ENCODE peak calls at places on chromosomes 11 and 22, in six cellular contexts. One of them, this sample, is unnamed.

GRCh38 chr11:28673687-28674431 is 565.7 kb downstream of the METTL15 start:
- DNase-seq in brain microvascular endothelial cell: no peak
- DNase-seq in fibroblast of villous mesenchyme: peak
- DNase-seq in MM.1S: no peak
- DNase-seq in fibroblast of pulmonary artery: no peak
- DNase-seq in RWPE1: peak
- DNase-seq in this sample: no peak

GRCh38 chr22:24996420-24996952 is 44.0 kb downstream of the KIAA1671 start:
- DNase-seq in brain microvascular endothelial cell: no peak
- DNase-seq in fibroblast of villous mesenchyme: peak
- DNase-seq in MM.1S: no peak
- DNase-seq in fibroblast of pulmonary artery: peak
- DNase-seq in RWPE1: peak
- DNase-seq in this sample: no peak

GRCh38 chr22:29309332-29310064 is 3.0 kb downstream of the GAS2L1 start:
- DNase-seq in brain microvascular endothelial cell: no peak
- DNase-seq in fibroblast of villous mesenchyme: no peak
- DNase-seq in MM.1S: no peak
- DNase-seq in fibroblast of pulmonary artery: no peak
- DNase-seq in RWPE1: no peak
- DNase-seq in this sample: peak

GRCh38 chr11:110431212-110432073 is 1.7 kb downstream of the FDX1 start:
- DNase-seq in brain microvascular endothelial cell: no peak
- DNase-seq in fibroblast of villous mesenchyme: no peak
- DNase-seq in MM.1S: peak
- DNase-seq in fibroblast of pulmonary artery: peak
- DNase-seq in RWPE1: no peak
- DNase-seq in this sample: peak

GRCh38 chr22:36234919-36235318 is 4.4 kb downstream of the APOL2 start:
- DNase-seq in brain microvascular endothelial cell: no peak
- DNase-seq in fibroblast of villous mesenchyme: no peak
- DNase-seq in MM.1S: no peak
- DNase-seq in fibroblast of pulmonary artery: no peak
- DNase-seq in RWPE1: no peak
- DNase-seq in this sample: no peak

GRCh38 chr11:75428301-75428724 is 4.7 kb downstream of the KLHL35 start:
- DNase-seq in brain microvascular endothelial cell: peak
- DNase-seq in fibroblast of villous mesenchyme: peak
- DNase-seq in MM.1S: no peak
- DNase-seq in fibroblast of pulmonary artery: peak
- DNase-seq in RWPE1: peak
- DNase-seq in this sample: peak

GRCh38 chr11:126942146-126942545 is 58.4 kb downstream of the KIRREL3 start:
- DNase-seq in brain microvascular endothelial cell: no peak
- DNase-seq in fibroblast of villous mesenchyme: no peak
- DNase-seq in MM.1S: no peak
- DNase-seq in fibroblast of pulmonary artery: no peak
- DNase-seq in RWPE1: no peak
- DNase-seq in this sample: no peak

GRCh38 chr11:15627560-15627959 is 512.8 kb downstream of the INSC start:
- DNase-seq in brain microvascular endothelial cell: peak
- DNase-seq in fibroblast of villous mesenchyme: no peak
- DNase-seq in MM.1S: no peak
- DNase-seq in fibroblast of pulmonary artery: peak
- DNase-seq in RWPE1: peak
- DNase-seq in this sample: no peak

GRCh38 chr11:126430581-126431320 is 75.3 kb downstream of the ST3GAL4 start:
- DNase-seq in brain microvascular endothelial cell: no peak
- DNase-seq in fibroblast of villous mesenchyme: no peak
- DNase-seq in MM.1S: no peak
- DNase-seq in fibroblast of pulmonary artery: no peak
- DNase-seq in RWPE1: no peak
- DNase-seq in this sample: no peak

GRCh38 chr22:29780781-29781676 is 13.9 kb downstream of the UQCR10 start:
- DNase-seq in brain microvascular endothelial cell: peak
- DNase-seq in fibroblast of villous mesenchyme: peak
- DNase-seq in MM.1S: no peak
- DNase-seq in fibroblast of pulmonary artery: peak
- DNase-seq in RWPE1: peak
- DNase-seq in this sample: no peak

GRCh38 chr11:57321388-57321995 is 3.3 kb downstream of the TNKS1BP1 start:
- DNase-seq in brain microvascular endothelial cell: no peak
- DNase-seq in fibroblast of villous mesenchyme: no peak
- DNase-seq in MM.1S: no peak
- DNase-seq in fibroblast of pulmonary artery: no peak
- DNase-seq in RWPE1: no peak
- DNase-seq in this sample: no peak

GRCh38 chr11:110433393-110434333 is 3.9 kb downstream of the FDX1 start:
- DNase-seq in brain microvascular endothelial cell: no peak
- DNase-seq in fibroblast of villous mesenchyme: peak
- DNase-seq in MM.1S: peak
- DNase-seq in fibroblast of pulmonary artery: peak
- DNase-seq in RWPE1: no peak
- DNase-seq in this sample: peak

GRCh38 chr11:19546325-19546724 is 166.3 kb upstream of the NAV2 start:
- DNase-seq in brain microvascular endothelial cell: no peak
- DNase-seq in fibroblast of villous mesenchyme: no peak
- DNase-seq in MM.1S: no peak
- DNase-seq in fibroblast of pulmonary artery: peak
- DNase-seq in RWPE1: no peak
- DNase-seq in this sample: no peak

GRCh38 chr22:42326301-42326700 is 55.8 kb upstream of the TCF20 start:
- DNase-seq in brain microvascular endothelial cell: no peak
- DNase-seq in fibroblast of villous mesenchyme: no peak
- DNase-seq in MM.1S: no peak
- DNase-seq in fibroblast of pulmonary artery: no peak
- DNase-seq in RWPE1: no peak
- DNase-seq in this sample: no peak

GRCh38 chr22:30857103-30857502 is 111.5 kb downstream of the MORC2 start:
- DNase-seq in brain microvascular endothelial cell: no peak
- DNase-seq in fibroblast of villous mesenchyme: no peak
- DNase-seq in MM.1S: no peak
- DNase-seq in fibroblast of pulmonary artery: no peak
- DNase-seq in RWPE1: no peak
- DNase-seq in this sample: no peak

GRCh38 chr11:104275992-104276391 is 112.0 kb upstream of the PDGFD start:
- DNase-seq in brain microvascular endothelial cell: no peak
- DNase-seq in fibroblast of villous mesenchyme: no peak
- DNase-seq in MM.1S: no peak
- DNase-seq in fibroblast of pulmonary artery: peak
- DNase-seq in RWPE1: peak
- DNase-seq in this sample: no peak

GRCh38 chr11:43327987-43328386 is 16.2 kb downstream of the API5 start:
- DNase-seq in brain microvascular endothelial cell: peak
- DNase-seq in fibroblast of villous mesenchyme: peak
- DNase-seq in MM.1S: no peak
- DNase-seq in fibroblast of pulmonary artery: peak
- DNase-seq in RWPE1: peak
- DNase-seq in this sample: no peak

GRCh38 chr22:39706406-39707150 is 136.0 kb downstream of the CACNA1I start:
- DNase-seq in brain microvascular endothelial cell: no peak
- DNase-seq in fibroblast of villous mesenchyme: no peak
- DNase-seq in MM.1S: no peak
- DNase-seq in fibroblast of pulmonary artery: no peak
- DNase-seq in RWPE1: no peak
- DNase-seq in this sample: no peak

GRCh38 chr22:46107089-46107664 is 43.1 kb upstream of the PPARA start:
- DNase-seq in brain microvascular endothelial cell: no peak
- DNase-seq in fibroblast of villous mesenchyme: no peak
- DNase-seq in MM.1S: no peak
- DNase-seq in fibroblast of pulmonary artery: no peak
- DNase-seq in RWPE1: no peak
- DNase-seq in this sample: no peak

GRCh38 chr22:43795320-43795719 is 16.8 kb downstream of the EFCAB6 start:
- DNase-seq in brain microvascular endothelial cell: no peak
- DNase-seq in fibroblast of villous mesenchyme: no peak
- DNase-seq in MM.1S: no peak
- DNase-seq in fibroblast of pulmonary artery: no peak
- DNase-seq in RWPE1: no peak
- DNase-seq in this sample: no peak

GRCh38 chr22:43800970-43801369 is 11.1 kb downstream of the EFCAB6 start:
- DNase-seq in brain microvascular endothelial cell: no peak
- DNase-seq in fibroblast of villous mesenchyme: no peak
- DNase-seq in MM.1S: no peak
- DNase-seq in fibroblast of pulmonary artery: no peak
- DNase-seq in RWPE1: no peak
- DNase-seq in this sample: no peak

GRCh38 chr22:43792905-43793304 is 19.2 kb downstream of the EFCAB6 start:
- DNase-seq in brain microvascular endothelial cell: no peak
- DNase-seq in fibroblast of villous mesenchyme: no peak
- DNase-seq in MM.1S: no peak
- DNase-seq in fibroblast of pulmonary artery: no peak
- DNase-seq in RWPE1: no peak
- DNase-seq in this sample: no peak

GRCh38 chr22:43798492-43798891 is 13.6 kb downstream of the EFCAB6 start:
- DNase-seq in brain microvascular endothelial cell: no peak
- DNase-seq in fibroblast of villous mesenchyme: no peak
- DNase-seq in MM.1S: no peak
- DNase-seq in fibroblast of pulmonary artery: no peak
- DNase-seq in RWPE1: no peak
- DNase-seq in this sample: peak

GRCh38 chr22:43796567-43796966 is 15.5 kb downstream of the EFCAB6 start:
- DNase-seq in brain microvascular endothelial cell: peak
- DNase-seq in fibroblast of villous mesenchyme: peak
- DNase-seq in MM.1S: no peak
- DNase-seq in fibroblast of pulmonary artery: peak
- DNase-seq in RWPE1: no peak
- DNase-seq in this sample: no peak
- TF ChIP-seq CTCF in brain microvascular endothelial cell: peak
- TF ChIP-seq CTCF in fibroblast of villous mesenchyme: peak
- TF ChIP-seq CTCF in MM.1S: peak
- TF ChIP-seq CTCF in fibroblast of pulmonary artery: peak
- TF ChIP-seq CTCF in RWPE1: peak
- TF ChIP-seq CTCF in this sample: no peak

GRCh38 chr11:14041040-14041439 is 78.5 kb downstream of the SPON1 start:
- DNase-seq in brain microvascular endothelial cell: no peak
- DNase-seq in fibroblast of villous mesenchyme: peak
- DNase-seq in MM.1S: no peak
- DNase-seq in fibroblast of pulmonary artery: no peak
- DNase-seq in RWPE1: peak
- DNase-seq in this sample: no peak
- TF ChIP-seq CTCF in brain microvascular endothelial cell: peak
- TF ChIP-seq CTCF in fibroblast of villous mesenchyme: peak
- TF ChIP-seq CTCF in MM.1S: no peak
- TF ChIP-seq CTCF in fibroblast of pulmonary artery: peak
- TF ChIP-seq CTCF in RWPE1: no peak
- TF ChIP-seq CTCF in this sample: no peak

GRCh38 chr11:62392944-62393628 is 25.7 kb upstream of the SCGB1A1 start:
- DNase-seq in brain microvascular endothelial cell: no peak
- DNase-seq in fibroblast of villous mesenchyme: no peak
- DNase-seq in MM.1S: peak
- DNase-seq in fibroblast of pulmonary artery: no peak
- DNase-seq in RWPE1: peak
- DNase-seq in this sample: peak
- TF ChIP-seq CTCF in brain microvascular endothelial cell: peak
- TF ChIP-seq CTCF in fibroblast of villous mesenchyme: peak
- TF ChIP-seq CTCF in MM.1S: peak
- TF ChIP-seq CTCF in fibroblast of pulmonary artery: no peak
- TF ChIP-seq CTCF in RWPE1: peak
- TF ChIP-seq CTCF in this sample: peak

DNA sequence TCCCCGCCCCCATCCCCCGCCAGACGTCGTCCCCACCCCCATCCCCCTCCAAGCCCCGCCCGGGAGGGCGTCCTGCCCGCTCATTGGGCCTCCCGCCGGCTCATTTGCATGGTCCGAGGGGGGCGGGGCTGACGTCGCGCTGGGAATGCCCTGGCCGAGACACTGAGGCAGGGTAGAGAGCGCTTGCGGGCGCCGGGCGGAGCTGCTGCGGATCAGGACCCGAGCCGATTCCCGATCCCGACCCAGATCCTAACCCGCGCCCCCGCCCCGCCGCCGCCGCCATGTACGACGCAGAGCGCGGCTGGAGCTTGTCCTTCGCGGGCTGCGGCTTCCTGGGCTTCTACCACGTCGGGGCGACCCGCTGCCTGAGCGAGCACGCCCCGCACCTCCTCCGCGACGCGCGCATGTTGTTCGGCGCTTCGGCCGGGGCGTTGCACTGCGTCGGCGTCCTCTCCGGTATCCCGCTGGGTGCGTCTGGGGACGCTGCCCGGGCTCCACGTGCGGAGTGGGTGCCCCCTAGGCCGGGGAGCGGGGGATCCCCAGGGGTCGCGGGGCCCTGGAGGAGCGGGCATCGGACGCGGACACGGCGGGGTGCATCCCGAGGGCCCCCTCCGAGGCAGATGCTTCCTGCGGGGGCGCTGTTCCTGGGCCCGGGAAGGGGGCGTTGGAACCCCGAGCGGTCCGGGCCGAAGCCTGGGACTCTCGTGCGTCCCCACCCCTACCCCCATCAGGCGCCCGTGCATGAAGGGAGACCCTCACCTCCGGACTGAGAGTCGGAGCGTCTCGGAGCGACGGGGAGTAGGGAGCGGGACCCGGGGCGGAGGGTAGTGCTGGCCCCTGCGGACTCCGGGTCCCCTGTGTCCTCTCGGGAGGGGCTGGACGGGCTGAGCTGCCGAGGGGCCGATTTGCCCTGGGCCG is at the start of gene PNPLA3:
- DNase-seq in brain microvascular endothelial cell: peak
- DNase-seq in fibroblast of villous mesenchyme: peak
- DNase-seq in MM.1S: no peak
- DNase-seq in fibroblast of pulmonary artery: peak
- DNase-seq in RWPE1: peak
- DNase-seq in this sample: peak
- TF ChIP-seq CTCF in brain microvascular endothelial cell: peak
- TF ChIP-seq CTCF in fibroblast of villous mesenchyme: peak
- TF ChIP-seq CTCF in MM.1S: no peak
- TF ChIP-seq CTCF in fibroblast of pulmonary artery: no peak
- TF ChIP-seq CTCF in RWPE1: no peak
- TF ChIP-seq CTCF in this sample: no peak

GRCh38 chr11:11078344-11078743 is 220.5 kb upstream of the ZBED5 start:
- DNase-seq in brain microvascular endothelial cell: peak
- DNase-seq in fibroblast of villous mesenchyme: peak
- DNase-seq in MM.1S: no peak
- DNase-seq in fibroblast of pulmonary artery: peak
- DNase-seq in RWPE1: no peak
- DNase-seq in this sample: no peak
- TF ChIP-seq CTCF in brain microvascular endothelial cell: peak
- TF ChIP-seq CTCF in fibroblast of villous mesenchyme: peak
- TF ChIP-seq CTCF in MM.1S: no peak
- TF ChIP-seq CTCF in fibroblast of pulmonary artery: no peak
- TF ChIP-seq CTCF in RWPE1: no peak
- TF ChIP-seq CTCF in this sample: no peak